ENCODE peak calls at places on chromosome 12, in four cellular contexts. H is iris pigment epithelial cell, C is foreskin melanocyte, M is A549. W is an unnamed sample.

GRCh38 chr12:12835378-12836145 is 22.4 kb downstream of the DDX47 start:
- DNase-seq in H (peak; percentile 80), C (no peak), M (peak; percentile 55), W (no peak)

GRCh38 chr12:57518920-57519757 is 1.2 kb downstream of the DDIT3 start:
- DNase-seq in H (peak; percentile 57), C (no peak), M (peak; percentile 26), W (no peak)

GRCh38 chr12:15662983-15663659 is 126.1 kb downstream of the EPS8 start:
- DNase-seq in H (peak; percentile 46), C (peak; percentile 85), M (peak; percentile 5), W (no peak)

GRCh38 chr12:41970744-41971143 is 173.9 kb downstream of the GXYLT1 start:
- DNase-seq in H (no peak), C (no peak), M (no peak), W (no peak)

GRCh38 chr12:49331360-49332222 is 5.4 kb downstream of the C1QL4 start:
- DNase-seq in H (peak; percentile 79), C (peak; percentile 82), M (peak; percentile 90), W (peak; percentile 62)

GRCh38 chr12:132329036-132329738 is at the start of gene GALNT9:
- DNase-seq in H (peak; percentile 18), C (no peak), M (no peak), W (no peak)

GRCh38 chr12:62767946-62768345 is 167.0 kb downstream of the PPM1H start:
- DNase-seq in H (no peak), C (no peak), M (no peak), W (no peak)

GRCh38 chr12:75877588-75878381 is 153.8 kb downstream of the PHLDA1 start:
- DNase-seq in H (peak; percentile 31), C (no peak), M (no peak), W (no peak)

GRCh38 chr12:68621092-68622081 is 10.7 kb downstream of the RAP1B start:
- DNase-seq in H (no peak), C (no peak), M (no peak), W (no peak)

GRCh38 chr12:108589028-108589839 is 8.7 kb downstream of the TMEM119 start:
- DNase-seq in H (no peak), C (no peak), M (no peak), W (no peak)

GRCh38 chr12:12744556-12745305 is 27.6 kb downstream of the CDKN1B start:
- DNase-seq in H (no peak), C (no peak), M (no peak), W (no peak)

GRCh38 chr12:43349863-43350262 is 202.1 kb downstream of the ADAMTS20 start:
- DNase-seq in H (peak; percentile 37), C (no peak), M (no peak), W (no peak)

GRCh38 chr12:85390281-85390680 is 110.3 kb downstream of the ALX1 start:
- DNase-seq in H (no peak), C (no peak), M (no peak), W (no peak)

GRCh38 chr12:70960484-70960883 is 39.9 kb upstream of the PTPRR start:
- DNase-seq in H (no peak), C (no peak), M (no peak), W (no peak)

GRCh38 chr12:129911437-129912049 is 7.7 kb upstream of the TMEM132D start:
- DNase-seq in H (peak; percentile 60), C (no peak), M (peak; percentile 43), W (no peak)